ENCODE peak calls at places on chromosomes 3 and 15, in seven cellular contexts. One of them, this sample, is unnamed.

GRCh38 chr3:161233557-161233956 is 12.4 kb downstream of the NMD3 start:
- DNase-seq in GM20000: no peak
- DNase-seq in NCI-H446: no peak
- DNase-seq in prostate gland: no peak
- DNase-seq in GM04504: no peak
- DNase-seq in neural crest cell: no peak
- DNase-seq in hepatocyte: no peak
- DNase-seq in this sample: no peak

GRCh38 chr3:34174740-34175139 is 376.3 kb downstream of the PDCD6IP start:
- DNase-seq in hepatocyte: no peak
- DNase-seq in neural crest cell: no peak
- DNase-seq in prostate gland: no peak
- DNase-seq in GM20000: no peak
- DNase-seq in GM04504: no peak
- DNase-seq in NCI-H446: peak
- DNase-seq in this sample: no peak

GRCh38 chr15:63473999-63474809 is 30.2 kb upstream of the USP3 start:
- DNase-seq in GM04504: no peak
- DNase-seq in neural crest cell: no peak
- DNase-seq in prostate gland: peak
- DNase-seq in hepatocyte: peak
- DNase-seq in NCI-H446: peak
- DNase-seq in GM20000: peak
- DNase-seq in this sample: peak

GRCh38 chr3:125398952-125399351 is 23.8 kb upstream of the ZNF148 start:
- DNase-seq in neural crest cell: no peak
- DNase-seq in prostate gland: no peak
- DNase-seq in NCI-H446: no peak
- DNase-seq in hepatocyte: peak
- DNase-seq in GM04504: no peak
- DNase-seq in GM20000: peak
- DNase-seq in this sample: no peak

GRCh38 chr3:110799236-110799635 is 272.4 kb upstream of the NECTIN3 start:
- DNase-seq in neural crest cell: no peak
- DNase-seq in NCI-H446: no peak
- DNase-seq in prostate gland: no peak
- DNase-seq in hepatocyte: no peak
- DNase-seq in GM20000: no peak
- DNase-seq in GM04504: peak
- DNase-seq in this sample: no peak

GRCh38 chr3:10357592-10358308 is 36.8 kb upstream of the SEC13 start:
- DNase-seq in neural crest cell: no peak
- DNase-seq in hepatocyte: peak
- DNase-seq in NCI-H446: no peak
- DNase-seq in GM04504: peak
- DNase-seq in prostate gland: no peak
- DNase-seq in GM20000: no peak
- DNase-seq in this sample: no peak

GRCh38 chr3:16841906-16842709 is 42.6 kb upstream of the PLCL2 start:
- DNase-seq in GM20000: peak
- DNase-seq in neural crest cell: no peak
- DNase-seq in GM04504: no peak
- DNase-seq in prostate gland: peak
- DNase-seq in hepatocyte: no peak
- DNase-seq in NCI-H446: no peak
- DNase-seq in this sample: peak

GRCh38 chr3:142239421-142239820 is 14.0 kb upstream of the GK5 start:
- DNase-seq in GM20000: no peak
- DNase-seq in NCI-H446: no peak
- DNase-seq in GM04504: no peak
- DNase-seq in neural crest cell: no peak
- DNase-seq in prostate gland: no peak
- DNase-seq in hepatocyte: no peak
- DNase-seq in this sample: no peak

GRCh38 chr3:89395996-89396395 is 288.6 kb downstream of the EPHA3 start:
- DNase-seq in NCI-H446: no peak
- DNase-seq in GM20000: no peak
- DNase-seq in prostate gland: no peak
- DNase-seq in neural crest cell: no peak
- DNase-seq in GM04504: no peak
- DNase-seq in hepatocyte: no peak
- DNase-seq in this sample: no peak